ENCODE peak calls at places on chromosome 1, in five cellular contexts. One of them, this sample, is unnamed. For H3K4me1, the result is how much of the 10 kb centered on the place peaks cover.

GRCh38 chr1:200306954-200307754 is 102.7 kb downstream of the ZNF281 start:
- DNase-seq in IMR-90: peak
- DNase-seq in H9: no peak
- DNase-seq in H1: no peak
- DNase-seq in neuronal stem cell: no peak
- DNase-seq in this sample: peak

GRCh38 chr1:57066980-57067615 is 101.3 kb upstream of the C8B start:
- DNase-seq in IMR-90: no peak
- DNase-seq in H9: no peak
- DNase-seq in H1: no peak
- DNase-seq in neuronal stem cell: no peak
- DNase-seq in this sample: no peak

GRCh38 chr1:95854457-95854856 is 620.4 kb downstream of the RWDD3 start:
- DNase-seq in IMR-90: no peak
- DNase-seq in H9: no peak
- DNase-seq in H1: no peak
- DNase-seq in neuronal stem cell: no peak
- DNase-seq in this sample: no peak

GRCh38 chr1:198443374-198444233 is 96.9 kb downstream of the ATP6V1G3 start:
- DNase-seq in IMR-90: peak
- DNase-seq in H9: no peak
- DNase-seq in H1: no peak
- DNase-seq in neuronal stem cell: no peak
- DNase-seq in this sample: peak

GRCh38 chr1:180182721-180183311 is 28.1 kb downstream of the QSOX1 start:
- DNase-seq in IMR-90: no peak
- DNase-seq in H9: no peak
- DNase-seq in H1: no peak
- DNase-seq in neuronal stem cell: no peak
- DNase-seq in this sample: no peak

GRCh38 chr1:226690460-226690982 is 48.6 kb downstream of the ITPKB start:
- DNase-seq in IMR-90: peak
- DNase-seq in H9: no peak
- DNase-seq in H1: no peak
- DNase-seq in neuronal stem cell: no peak
- DNase-seq in this sample: peak

GRCh38 chr1:18100493-18101063 is 7.0 kb upstream of the IGSF21 start:
- DNase-seq in IMR-90: peak
- DNase-seq in H9: peak
- DNase-seq in H1: no peak
- DNase-seq in neuronal stem cell: peak
- DNase-seq in this sample: peak

GRCh38 chr1:204171751-204172178 is 5.6 kb upstream of the REN start:
- DNase-seq in IMR-90: peak
- DNase-seq in H9: no peak
- DNase-seq in H1: no peak
- DNase-seq in neuronal stem cell: no peak
- DNase-seq in this sample: peak

GRCh38 chr1:85093644-85094043 is 45.3 kb upstream of the MCOLN3 start:
- DNase-seq in IMR-90: no peak
- DNase-seq in H9: no peak
- DNase-seq in H1: no peak
- DNase-seq in neuronal stem cell: no peak
- DNase-seq in this sample: no peak

GRCh38 chr1:44327679-44328491 is 27.2 kb downstream of the ERI3 start:
- DNase-seq in IMR-90: peak
- DNase-seq in H9: peak
- DNase-seq in H1: peak
- DNase-seq in neuronal stem cell: no peak
- DNase-seq in this sample: peak

GRCh38 chr1:118960567-118961136 is 27.5 kb downstream of the TBX15 start:
- DNase-seq in IMR-90: no peak
- DNase-seq in H9: no peak
- DNase-seq in H1: no peak
- DNase-seq in neuronal stem cell: no peak
- DNase-seq in this sample: peak

GRCh38 chr1:211607752-211608478 is 29.0 kb upstream of the SLC30A1 start:
- DNase-seq in IMR-90: no peak
- DNase-seq in H9: no peak
- DNase-seq in H1: no peak
- DNase-seq in neuronal stem cell: no peak
- DNase-seq in this sample: no peak

GRCh38 chr1:211605034-211605433 is 26.1 kb upstream of the SLC30A1 start:
- DNase-seq in IMR-90: no peak
- DNase-seq in H9: no peak
- DNase-seq in H1: no peak
- DNase-seq in neuronal stem cell: no peak
- DNase-seq in this sample: no peak

GRCh38 chr1:211605613-211606326 is 26.8 kb upstream of the SLC30A1 start:
- DNase-seq in IMR-90: no peak
- DNase-seq in H9: no peak
- DNase-seq in H1: no peak
- DNase-seq in neuronal stem cell: no peak
- DNase-seq in this sample: no peak

GRCh38 chr1:211606914-211607751 is 28.2 kb upstream of the SLC30A1 start:
- DNase-seq in IMR-90: no peak
- DNase-seq in H9: no peak
- DNase-seq in H1: no peak
- DNase-seq in neuronal stem cell: no peak
- DNase-seq in this sample: peak

DNA sequence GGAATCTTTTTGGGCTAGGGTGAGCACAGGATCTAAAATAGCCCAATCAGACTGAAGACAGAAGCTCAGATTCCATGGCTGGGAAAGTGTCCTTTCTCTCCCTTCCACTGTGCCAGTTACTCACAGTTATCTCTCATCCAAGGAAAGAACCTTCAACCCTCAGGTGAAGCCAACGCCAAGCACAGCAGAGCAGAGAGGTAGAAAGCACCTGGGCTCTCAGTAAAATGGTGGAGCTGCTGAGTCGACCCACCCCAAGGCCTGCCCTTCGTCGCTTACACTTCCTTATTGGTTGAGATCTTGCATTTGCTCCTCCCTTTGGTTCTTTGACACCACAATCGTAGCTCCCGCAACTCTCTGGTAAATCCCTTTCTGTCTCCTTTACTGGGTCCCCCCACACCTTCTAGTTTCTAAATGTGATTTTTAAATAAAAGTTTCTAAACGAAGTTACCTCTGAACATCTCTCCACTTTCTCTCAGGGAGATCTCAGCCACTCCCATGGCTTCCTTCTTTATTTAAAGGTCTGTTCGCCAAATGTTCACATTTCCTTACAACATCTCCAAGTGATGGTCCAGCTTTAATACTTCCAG is 27.5 kb upstream of the SLC30A1 start:
- DNase-seq in IMR-90: no peak
- DNase-seq in H9: no peak
- DNase-seq in H1: no peak
- DNase-seq in neuronal stem cell: no peak
- DNase-seq in this sample: no peak
- H4K91ac ChIP-seq in IMR-90: no peak
- H4K91ac ChIP-seq in H9: no peak
- H4K91ac ChIP-seq in H1: no peak
- H4K91ac ChIP-seq in neuronal stem cell: no peak
- H4K91ac ChIP-seq in this sample: peak

GRCh38 chr1:208227366-208227765 is 16.8 kb downstream of the PLXNA2 start:
- DNase-seq in IMR-90: no peak
- DNase-seq in H9: no peak
- DNase-seq in H1: no peak
- DNase-seq in neuronal stem cell: no peak
- DNase-seq in this sample: no peak
- H3K4me1 ChIP-seq in IMR-90: under half
- H3K4me1 ChIP-seq in H9: under half
- H3K4me1 ChIP-seq in H1: under half
- H3K4me1 ChIP-seq in neuronal stem cell: under half
- H3K4me1 ChIP-seq in this sample: under half

GRCh38 chr1:186175588-186175987 is 199.5 kb downstream of the TPR start:
- DNase-seq in IMR-90: no peak
- DNase-seq in H9: no peak
- DNase-seq in H1: no peak
- DNase-seq in neuronal stem cell: no peak
- DNase-seq in this sample: no peak
- H2AFZ ChIP-seq in IMR-90: peak
- H2AFZ ChIP-seq in H9: no peak
- H2AFZ ChIP-seq in H1: no peak
- H2AFZ ChIP-seq in neuronal stem cell: peak
- H2AFZ ChIP-seq in this sample: no peak

GRCh38 chr1:211114446-211114845 is 19.5 kb downstream of the KCNH1 start:
- DNase-seq in IMR-90: no peak
- DNase-seq in H9: no peak
- DNase-seq in H1: no peak
- DNase-seq in neuronal stem cell: no peak
- DNase-seq in this sample: no peak
- H4K91ac ChIP-seq in IMR-90: no peak
- H4K91ac ChIP-seq in H9: no peak
- H4K91ac ChIP-seq in H1: no peak
- H4K91ac ChIP-seq in neuronal stem cell: no peak
- H4K91ac ChIP-seq in this sample: no peak

DNA sequence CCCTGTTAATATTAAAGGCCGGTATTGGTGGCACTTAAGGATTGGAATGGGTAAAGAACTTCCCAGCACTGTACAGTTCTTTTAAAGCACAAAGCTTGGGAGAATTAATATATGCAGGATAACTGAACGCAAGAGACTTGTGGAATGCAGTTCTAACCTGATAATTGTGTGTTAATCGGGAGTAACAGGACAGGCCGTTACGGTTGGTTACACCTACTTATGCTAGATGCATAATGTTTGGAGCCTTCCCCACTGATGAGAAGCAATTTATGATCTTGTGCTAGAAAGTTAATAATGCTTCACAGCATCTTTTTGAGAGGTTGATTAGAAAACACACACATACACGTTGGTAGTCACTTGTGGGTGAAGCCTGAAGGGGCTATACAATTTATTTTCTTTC is 7.0 kb downstream of the CHTOP start:
- DNase-seq in IMR-90: no peak
- DNase-seq in H9: no peak
- DNase-seq in H1: no peak
- DNase-seq in neuronal stem cell: no peak
- DNase-seq in this sample: no peak
- H3K4me1 ChIP-seq in IMR-90: under half
- H3K4me1 ChIP-seq in H9: under half
- H3K4me1 ChIP-seq in H1: under half
- H3K4me1 ChIP-seq in neuronal stem cell: under half
- H3K4me1 ChIP-seq in this sample: under half